ENCODE peak calls at places on chromosome 12, in four cellular contexts. R is adrenal gland, C is uterus, J is transverse colon. E is an unnamed sample. For H3K4me1, the result is how much of the 10 kb centered on the place peaks cover.

GRCh38 chr12:132700212-132700913 is 10.3 kb upstream of the PGAM5 start:
- DNase-seq in R (no peak), C (no peak), J (no peak), E (no peak)

GRCh38 chr12:2654741-2655140 is 140.0 kb upstream of the FKBP4 start:
- DNase-seq in R (no peak), C (no peak), J (no peak), E (no peak)

GRCh38 chr12:94208433-94208921 is 60.1 kb downstream of the PLXNC1 start:
- DNase-seq in R (peak), C (no peak), J (no peak), E (peak)

GRCh38 chr12:104669057-104669770 is 212.5 kb downstream of the CHST11 start:
- DNase-seq in R (peak), C (peak), J (peak), E (no peak)

GRCh38 chr12:1222858-1223644 is 232.0 kb downstream of the ERC1 start:
- DNase-seq in R (no peak), C (no peak), J (no peak), E (no peak)

GRCh38 chr12:132437252-132438138 is 52.5 kb upstream of the FBRSL1 start:
- DNase-seq in R (no peak), C (no peak), J (no peak), E (no peak)

GRCh38 chr12:62631531-62632520 is 165.2 kb downstream of the MON2 start:
- DNase-seq in R (peak), C (peak), J (peak), E (peak)

GRCh38 chr12:92595663-92596062 is 107.1 kb upstream of the PLEKHG7 start:
- DNase-seq in R (no peak), C (no peak), J (no peak), E (no peak)

GRCh38 chr12:5013206-5013830 is 30.4 kb upstream of the KCNA5 start:
- DNase-seq in R (no peak), C (no peak), J (no peak), E (peak)

GRCh38 chr12:108582509-108582908 is 15.4 kb downstream of the TMEM119 start:
- DNase-seq in R (no peak), C (no peak), J (no peak), E (no peak)

DNA sequence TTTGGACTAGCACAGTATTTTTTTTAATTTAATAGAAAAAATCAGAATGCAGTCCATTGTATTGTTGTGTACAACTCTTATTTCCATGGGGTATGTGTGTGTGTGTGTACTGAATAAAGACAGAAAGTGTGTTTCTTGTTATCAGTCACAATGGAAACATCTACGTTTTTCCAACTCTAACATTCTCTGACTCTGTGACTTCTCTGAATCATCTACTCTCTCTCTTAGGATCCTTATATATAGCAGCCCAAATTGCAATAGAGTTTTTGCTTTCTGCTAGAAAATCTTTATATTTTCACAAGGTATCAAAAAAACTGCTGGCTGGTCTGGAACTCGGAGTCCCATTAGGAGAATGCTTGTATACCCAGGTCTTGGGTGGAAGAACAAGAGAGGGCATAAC is 138.9 kb upstream of the ARID2 start:
- DNase-seq in R (no peak), C (no peak), J (no peak), E (no peak)
- H3K4me3 ChIP-seq in R (no peak), C (no peak), J (no peak), E (no peak)

GRCh38 chr12:69601962-69602685 is 8.6 kb downstream of the LRRC10 start:
- DNase-seq in R (no peak), C (no peak), J (no peak), E (no peak)
- TF ChIP-seq POLR2A in R (no peak), C (no peak), J (no peak), E (no peak)

GRCh38 chr12:115235880-115236279 is 551.9 kb upstream of the TBX3 start:
- DNase-seq in R (no peak), C (no peak), J (no peak), E (no peak)
- H3K4me1 ChIP-seq in R (under half), C (under half), J (under half), E (under half)

DNA sequence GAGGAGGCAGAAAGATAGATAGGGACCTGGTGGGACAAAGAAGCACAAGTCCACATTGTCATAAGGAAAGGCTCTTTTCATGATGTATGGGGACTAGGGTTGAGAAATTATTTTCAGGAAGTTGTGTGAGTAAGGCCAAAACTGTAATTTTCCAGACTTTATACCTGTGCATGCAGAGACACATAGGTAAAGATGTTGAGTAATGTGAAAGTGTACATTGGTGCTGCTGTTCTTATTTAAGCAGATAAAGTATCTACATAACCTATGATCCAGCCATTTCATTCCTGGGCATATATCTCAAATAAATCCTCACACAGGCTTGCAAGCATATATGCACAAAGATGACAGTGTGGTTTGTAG is 332.2 kb downstream of the DUSP6 start:
- DNase-seq in R (no peak), C (no peak), J (no peak), E (no peak)
- H3K4me3 ChIP-seq in R (no peak), C (no peak), J (no peak), E (no peak)